ENCODE peak calls at places on chromosomes 4 and X, in eight cellular contexts. I, C, N, A, Z, F, T and G are unnamed samples.

GRCh38 chrX:45696762-45697161 is 496.1 kb upstream of the DIPK2B start:
- DNase-seq in I (no peak), C (no peak), N (no peak), A (no peak), Z (no peak), F (no peak), T (no peak), G (no peak)

GRCh38 chrX:132292753-132293152 is 73.5 kb upstream of the RAP2C start:
- DNase-seq in I (peak; percentile 15), C (peak; percentile 62), N (no peak), A (peak; percentile 75), Z (no peak), F (no peak), T (peak; percentile 37), G (peak; percentile 12)

GRCh38 chrX:154799554-154800348 is 5.5 kb downstream of the MPP1 start:
- DNase-seq in I (no peak), C (no peak), N (no peak), A (no peak), Z (no peak), F (no peak), T (no peak), G (no peak)

GRCh38 chr4:155529197-155529596 is 137.5 kb upstream of the GUCY1A1 start:
- DNase-seq in I (no peak), C (peak; percentile 48), N (no peak), A (no peak), Z (no peak), F (no peak), T (no peak), G (no peak)

GRCh38 chr4:41853973-41854372 is 81.3 kb upstream of the TMEM33 start:
- DNase-seq in I (no peak), C (no peak), N (no peak), A (no peak), Z (no peak), F (no peak), T (no peak), G (no peak)

GRCh38 chr4:173046818-173047217 is 121.8 kb upstream of the GALNT7 start:
- DNase-seq in I (no peak), C (no peak), N (no peak), A (no peak), Z (no peak), F (no peak), T (no peak), G (no peak)

GRCh38 chr4:186823989-186824388 is 100.3 kb upstream of the FAT1 start:
- DNase-seq in I (no peak), C (peak; percentile 62), N (no peak), A (no peak), Z (no peak), F (no peak), T (no peak), G (no peak)

GRCh38 chrX:7270018-7270417 is 122.1 kb upstream of the PUDP start:
- DNase-seq in I (no peak), C (peak; percentile 78), N (no peak), A (no peak), Z (no peak), F (no peak), T (peak; percentile 31), G (no peak)

GRCh38 chr4:1243451-1244080 is 5.4 kb downstream of the CTBP1 start:
- DNase-seq in I (no peak), C (no peak), N (peak; percentile 72), A (no peak), Z (peak; percentile 19), F (peak; percentile 75), T (no peak), G (no peak)

GRCh38 chrX:135741192-135741715 is 26.7 kb downstream of the CT45A3 start:
- DNase-seq in I (no peak), C (no peak), N (no peak), A (no peak), Z (no peak), F (no peak), T (no peak), G (no peak)

GRCh38 chrX:133412665-133413064 is 2.6 kb downstream of the GPC4 start:
- DNase-seq in I (no peak), C (no peak), N (no peak), A (no peak), Z (no peak), F (no peak), T (no peak), G (no peak)

GRCh38 chrX:67544281-67544680 is 460 bp downstream of the AR start:
- DNase-seq in I (no peak), C (no peak), N (no peak), A (peak; percentile 46), Z (peak; percentile 16), F (no peak), T (no peak), G (no peak)

GRCh38 chr4:26459054-26459755 is 31.1 kb downstream of the CCKAR start:
- DNase-seq in I (peak; percentile 66), C (peak; percentile 79), N (no peak), A (peak; percentile 83), Z (no peak), F (no peak), T (peak; percentile 67), G (peak; percentile 19)

GRCh38 chr4:41751325-41752061 is 3.0 kb upstream of the PHOX2B start:
- DNase-seq in I (no peak), C (no peak), N (no peak), A (no peak), Z (no peak), F (no peak), T (no peak), G (no peak)

GRCh38 chr4:87677731-87678130 is 27.7 kb downstream of the DMP1 start:
- DNase-seq in I (no peak), C (no peak), N (no peak), A (no peak), Z (peak; percentile 32), F (no peak), T (no peak), G (peak; percentile 5)

GRCh38 chr4:82864336-82865001 is 26.5 kb downstream of the SEC31A start:
- DNase-seq in I (no peak), C (no peak), N (no peak), A (no peak), Z (no peak), F (no peak), T (no peak), G (no peak)

GRCh38 chr4:77174426-77174825 is 17.4 kb downstream of the CCNG2 start:
- DNase-seq in I (no peak), C (peak; percentile 46), N (no peak), A (no peak), Z (no peak), F (no peak), T (no peak), G (no peak)

GRCh38 chr4:36280555-36280954 is 861 bp upstream of the DTHD1 start:
- DNase-seq in I (no peak), C (no peak), N (no peak), A (no peak), Z (no peak), F (no peak), T (no peak), G (no peak)

GRCh38 chrX:19739683-19740082 is 147.7 kb downstream of the SH3KBP1 start:
- DNase-seq in I (peak; percentile 10), C (peak; percentile 69), N (no peak), A (peak; percentile 77), Z (peak; percentile 53), F (peak; percentile 81), T (peak; percentile 34), G (no peak)

GRCh38 chrX:97685753-97686152 is 802.0 kb downstream of the RPA4 start:
- DNase-seq in I (no peak), C (peak; percentile 17), N (no peak), A (peak; percentile 46), Z (no peak), F (no peak), T (peak; percentile 1), G (no peak)

GRCh38 chr4:145812902-145813301 is 125.7 kb downstream of the ZNF827 start:
- DNase-seq in I (no peak), C (no peak), N (no peak), A (no peak), Z (no peak), F (no peak), T (no peak), G (no peak)

DNA sequence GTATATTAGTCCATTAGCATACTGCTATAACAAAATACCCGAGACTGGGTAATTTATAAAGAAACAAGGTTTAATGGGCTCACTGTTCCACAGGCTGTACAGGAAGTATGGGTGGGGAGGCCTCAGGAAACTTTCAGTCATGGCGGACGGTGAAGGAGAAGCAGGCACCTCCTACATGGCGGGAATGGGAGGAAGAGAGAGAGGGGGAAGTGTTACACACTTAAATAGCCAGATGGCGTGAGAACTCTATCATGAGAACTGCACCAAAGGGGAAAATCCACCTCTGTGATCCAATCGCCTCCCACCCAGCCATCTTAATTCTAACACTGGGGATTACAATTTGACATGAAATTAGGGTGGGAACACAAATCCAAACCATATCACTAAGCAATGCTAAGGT is 98.9 kb upstream of the SH3RF1 start:
- DNase-seq in I (no peak), C (no peak), N (no peak), A (no peak), Z (no peak), F (no peak), T (no peak), G (no peak)
- TF ChIP-seq CTCF in I (no peak), C (no peak), N (no peak), A (no peak), Z (no peak), F (no peak), T (no peak), G (no peak)

GRCh38 chr4:7860600-7861158 is 79.0 kb downstream of the AFAP1 start:
- DNase-seq in I (no peak), C (no peak), N (no peak), A (no peak), Z (no peak), F (no peak), T (no peak), G (no peak)
- H3K4me3 ChIP-seq in I (no peak overlapping the region), C (no peak overlapping the region), N (no peak overlapping the region), A (no peak overlapping the region), Z (no peak overlapping the region), F (no peak overlapping the region), T (no peak overlapping the region), G (no peak overlapping the region)

GRCh38 chrX:11908371-11908770 is 150.3 kb downstream of the MSL3 start:
- DNase-seq in I (no peak), C (no peak), N (no peak), A (peak; percentile 26), Z (no peak), F (no peak), T (no peak), G (peak; percentile 4)
- TF ChIP-seq CTCF in I (peak; percentile 50), C (peak; percentile 47), N (no peak), A (peak; percentile 48), Z (no peak), F (no peak), T (peak; percentile 31), G (peak; percentile 36)

DNA sequence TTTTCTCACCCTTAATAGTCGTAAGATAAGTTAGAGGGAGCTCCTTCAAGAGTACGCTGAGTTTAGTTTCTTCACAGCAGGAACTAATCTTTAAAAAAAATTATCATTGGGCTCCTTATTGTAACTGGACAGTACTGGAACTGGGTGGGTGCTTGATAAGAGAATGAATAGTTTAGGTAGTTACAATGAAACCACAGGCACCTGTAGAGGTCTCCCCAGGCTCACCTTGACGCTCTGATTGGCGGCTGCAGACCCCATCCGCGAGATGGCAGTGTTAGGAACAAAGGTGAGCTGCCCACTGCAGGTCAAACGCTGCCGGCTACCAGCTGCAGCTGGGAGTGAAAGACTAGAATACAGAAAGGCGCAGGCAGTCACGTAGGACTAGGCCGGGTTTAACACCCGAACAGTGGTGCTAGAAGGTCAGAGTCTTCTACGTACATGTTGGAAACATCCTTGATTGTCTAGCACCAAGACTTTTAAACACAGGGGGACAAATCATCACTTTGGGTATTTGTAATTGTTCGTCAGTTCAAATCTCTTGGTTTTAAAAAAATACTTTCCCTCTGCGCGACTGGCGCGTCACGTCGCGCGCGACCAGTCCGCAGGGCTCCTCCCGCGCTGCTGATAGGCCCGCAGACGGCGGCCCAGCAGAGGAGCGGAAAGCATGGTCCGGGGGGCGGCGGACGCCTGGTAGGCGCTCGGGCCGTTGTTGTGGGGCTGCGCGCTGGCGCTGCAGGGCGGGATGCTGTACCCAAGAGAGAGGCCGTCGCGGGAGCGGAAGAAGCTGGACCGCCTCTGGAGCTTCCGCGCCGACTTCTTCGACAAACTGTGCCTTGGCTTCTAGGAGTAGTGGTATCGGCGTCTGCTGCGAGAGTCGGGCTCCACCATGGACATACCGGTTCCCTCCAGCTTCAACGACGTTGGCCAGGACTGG is 45.6 kb downstream of the SMARCA5 start:
- DNase-seq in I (no peak), C (peak; percentile 50), N (no peak), A (peak; percentile 43), Z (peak; percentile 55), F (peak; percentile 93), T (peak; percentile 2), G (peak; percentile 55)
- H3K4me3 ChIP-seq in I (peak overlapping the region; percentile 60), C (peak overlapping the region; percentile 72), N (peak overlapping the region; percentile 56), A (peak overlapping the region; percentile 66), Z (peak overlapping the region; percentile 72), F (peak overlapping the region; percentile 67), T (peak overlapping the region; percentile 65), G (peak overlapping the region; percentile 55)